ENCODE peak calls at places on chromosomes 7 and 10, in seven cellular contexts. C is HepG2; M is foreskin fibroblast; I is CD4-positive, alpha-beta T cell; E is PC-3; L is uterus; T is HFF-Myc. P is an unnamed sample.

GRCh38 chr10:49285232-49285631 is 13.7 kb upstream of the C10orf71 start:
- DNase-seq in C (no peak), M (no peak), I (no peak), E (peak), L (no peak), T (no peak), P (no peak)

GRCh38 chr10:49609283-49610014 is 661 bp upstream of the SLC18A3 start:
- DNase-seq in C (no peak), M (no peak), I (no peak), E (no peak), L (no peak), T (no peak), P (peak)

GRCh38 chr10:93916257-93917063 is 22.7 kb downstream of the SLC35G1 start:
- DNase-seq in C (peak), M (peak), I (no peak), E (peak), L (no peak), T (no peak), P (no peak)

GRCh38 chr10:84494849-84495180 is 166.4 kb downstream of the CCSER2 start:
- DNase-seq in C (no peak), M (no peak), I (no peak), E (no peak), L (no peak), T (no peak), P (no peak)

GRCh38 chr7:128190051-128190640 is 50.9 kb upstream of the LEP start:
- DNase-seq in C (no peak), M (no peak), I (no peak), E (no peak), L (no peak), T (no peak), P (no peak)

GRCh38 chr10:84214612-84215235 is 10.6 kb downstream of the LRIT2 start:
- DNase-seq in C (peak), M (no peak), I (no peak), E (peak), L (no peak), T (no peak), P (peak)

GRCh38 chr7:88092676-88092999 is 127.2 kb downstream of the SRI start:
- DNase-seq in C (no peak), M (no peak), I (no peak), E (no peak), L (no peak), T (no peak), P (no peak)

GRCh38 chr7:84506151-84506550 is 311.6 kb upstream of the SEMA3A start:
- DNase-seq in C (no peak), M (peak), I (no peak), E (peak), L (no peak), T (no peak), P (no peak)

GRCh38 chr7:78198756-78199155 is 400.2 kb downstream of the PHTF2 start:
- DNase-seq in C (no peak), M (peak), I (no peak), E (no peak), L (no peak), T (no peak), P (no peak)

GRCh38 chr7:22814261-22815208 is 8.1 kb downstream of the TOMM7 start:
- DNase-seq in C (peak), M (no peak), I (no peak), E (peak), L (no peak), T (no peak), P (no peak)

GRCh38 chr10:51700228-51700835 is 937 bp upstream of the CSTF2T start:
- DNase-seq in C (no peak), M (no peak), I (peak), E (peak), L (peak), T (no peak), P (peak)

GRCh38 chr10:90775351-90776028 is 82.3 kb downstream of the HTR7 start:
- DNase-seq in C (no peak), M (peak), I (no peak), E (no peak), L (no peak), T (no peak), P (no peak)

GRCh38 chr7:107045980-107046379 is 1.5 kb downstream of the PRKAR2B start:
- DNase-seq in C (no peak), M (peak), I (no peak), E (peak), L (no peak), T (no peak), P (no peak)

GRCh38 chr10:3222068-3222467 is 49.5 kb upstream of the PITRM1 start:
- DNase-seq in C (no peak), M (no peak), I (no peak), E (no peak), L (no peak), T (no peak), P (peak)

GRCh38 chr7:116097365-116098009 is 66.9 kb upstream of the TFEC start:
- DNase-seq in C (peak), M (peak), I (no peak), E (peak), L (no peak), T (peak), P (no peak)

GRCh38 chr7:80410081-80410480 is 101.8 kb downstream of the GNAT3 start:
- DNase-seq in C (no peak), M (peak), I (no peak), E (no peak), L (no peak), T (no peak), P (no peak)

GRCh38 chr10:124387078-124387874 is 31.4 kb downstream of the OAT start:
- DNase-seq in C (no peak), M (no peak), I (no peak), E (no peak), L (no peak), T (no peak), P (no peak)

GRCh38 chr7:81317741-81318140 is 398.9 kb upstream of the SEMA3C start:
- DNase-seq in C (no peak), M (no peak), I (no peak), E (no peak), L (no peak), T (no peak), P (no peak)

GRCh38 chr7:7707756-7708310 is 10.6 kb downstream of the RPA3 start:
- DNase-seq in C (peak), M (no peak), I (no peak), E (peak), L (no peak), T (no peak), P (no peak)

GRCh38 chr10:43649149-43649523 is 455 bp upstream of the ZNF32 start:
- DNase-seq in C (no peak), M (no peak), I (no peak), E (no peak), L (no peak), T (no peak), P (no peak)

GRCh38 chr7:15845868-15846267 is 159.4 kb upstream of the MEOX2 start:
- DNase-seq in C (no peak), M (no peak), I (no peak), E (no peak), L (no peak), T (no peak), P (no peak)

GRCh38 chr10:43214071-43214955 is 52.6 kb downstream of the RASGEF1A start:
- DNase-seq in C (no peak), M (no peak), I (no peak), E (peak), L (no peak), T (no peak), P (no peak)

GRCh38 chr7:4787541-4787940 is 12.1 kb downstream of the AP5Z1 start:
- DNase-seq in C (no peak), M (no peak), I (no peak), E (no peak), L (no peak), T (no peak), P (no peak)

GRCh38 chr10:6408799-6409198 is 171.3 kb downstream of the PRKCQ start:
- DNase-seq in C (no peak), M (no peak), I (no peak), E (no peak), L (no peak), T (no peak), P (no peak)
- TF ChIP-seq CTCF in C (no peak), M (peak), I (no peak), E (peak), L (no peak), T (no peak), P (peak)

GRCh38 chr7:38424750-38425463 is 151.5 kb upstream of the TARP start:
- DNase-seq in C (no peak), M (no peak), I (no peak), E (peak), L (no peak), T (no peak), P (no peak)
- TF ChIP-seq CTCF in C (no peak), M (no peak), I (no peak), E (peak), L (no peak), T (no peak), P (no peak)

GRCh38 chr7:140005341-140005740 is 57.4 kb downstream of the PARP12 start:
- DNase-seq in C (no peak), M (no peak), I (no peak), E (no peak), L (no peak), T (no peak), P (no peak)

GRCh38 chr7:140007051-140007690 is 55.6 kb downstream of the PARP12 start:
- DNase-seq in C (no peak), M (no peak), I (no peak), E (no peak), L (no peak), T (no peak), P (no peak)

GRCh38 chr7:140004672-140005071 is 58.1 kb downstream of the PARP12 start:
- DNase-seq in C (no peak), M (no peak), I (no peak), E (no peak), L (no peak), T (no peak), P (no peak)

GRCh38 chr7:140006600-140006999 is 56.2 kb downstream of the PARP12 start:
- DNase-seq in C (no peak), M (no peak), I (no peak), E (no peak), L (no peak), T (no peak), P (no peak)

GRCh38 chr7:140005754-140006503 is 56.8 kb downstream of the PARP12 start:
- DNase-seq in C (peak), M (no peak), I (no peak), E (peak), L (no peak), T (no peak), P (peak)
- TF ChIP-seq CTCF in C (peak), M (peak), I (no peak), E (peak), L (no peak), T (peak), P (no peak)

GRCh38 chr10:88319960-88320517 is 263.1 kb downstream of the RNLS start:
- DNase-seq in C (no peak), M (no peak), I (no peak), E (no peak), L (no peak), T (no peak), P (no peak)

GRCh38 chr10:88315746-88316145 is 267.4 kb downstream of the RNLS start:
- DNase-seq in C (no peak), M (no peak), I (no peak), E (no peak), L (peak), T (no peak), P (no peak)

GRCh38 chr10:88317099-88317498 is 266.0 kb downstream of the RNLS start:
- DNase-seq in C (no peak), M (no peak), I (no peak), E (no peak), L (no peak), T (no peak), P (no peak)

GRCh38 chr10:88316292-88316861 is 266.7 kb downstream of the RNLS start:
- DNase-seq in C (no peak), M (no peak), I (no peak), E (no peak), L (peak), T (no peak), P (no peak)

GRCh38 chr10:88318803-88319202 is 264.3 kb downstream of the RNLS start:
- DNase-seq in C (peak), M (no peak), I (no peak), E (no peak), L (no peak), T (no peak), P (no peak)
- TF ChIP-seq CTCF in C (peak), M (no peak), I (no peak), E (no peak), L (no peak), T (peak), P (peak)

DNA sequence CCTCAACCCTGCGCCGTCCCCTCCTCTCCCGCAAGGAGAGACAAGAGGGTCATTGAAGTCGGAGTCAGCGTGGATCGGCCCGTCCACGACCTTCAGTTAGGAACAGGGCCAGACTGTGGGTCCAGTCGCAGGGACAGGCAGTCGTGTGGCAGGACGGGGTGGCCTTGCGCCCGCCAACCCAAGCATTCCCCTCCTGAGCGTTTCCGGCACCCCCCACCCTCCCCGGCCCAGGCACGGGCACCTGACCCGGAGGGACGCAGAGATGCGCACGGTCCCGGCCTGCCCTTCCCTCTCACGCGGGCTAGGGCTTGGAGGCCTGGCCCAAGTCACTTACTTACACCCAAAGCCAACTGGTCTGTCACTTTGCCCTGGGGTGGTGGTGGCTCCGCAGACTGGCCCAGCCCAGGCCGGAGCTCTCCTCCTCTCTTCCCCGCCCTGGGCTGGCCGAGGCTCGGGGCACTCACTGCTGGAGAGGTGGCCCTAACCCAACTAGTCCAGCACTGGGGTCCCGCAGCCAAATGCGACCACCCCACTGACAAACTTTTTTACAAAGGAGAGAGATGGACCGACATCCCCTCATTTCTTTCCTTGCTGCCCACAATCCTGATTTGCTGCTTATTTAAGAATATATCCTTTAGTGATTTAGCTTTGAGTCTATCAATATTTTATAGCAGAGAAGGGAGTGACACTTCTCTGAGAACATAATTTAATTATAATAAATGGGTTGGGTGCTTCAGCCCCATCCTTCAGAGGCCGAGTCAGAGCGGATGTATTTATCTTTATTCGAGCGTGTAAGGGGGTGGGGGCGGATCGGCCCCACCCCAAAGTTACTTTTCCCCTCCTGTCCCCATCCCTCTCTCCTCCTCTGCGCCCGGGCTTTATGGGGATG is 1.2 kb upstream of the UNCX start:
- DNase-seq in C (no peak), M (no peak), I (no peak), E (no peak), L (no peak), T (no peak), P (no peak)
- TF ChIP-seq CTCF in C (no peak), M (no peak), I (no peak), E (no peak), L (no peak), T (no peak), P (no peak)

GRCh38 chr10:21532694-21533576 is 1.1 kb upstream of the MLLT10 start:
- DNase-seq in C (no peak), M (no peak), I (no peak), E (no peak), L (no peak), T (no peak), P (no peak)

GRCh38 chr10:21536874-21537273 is 2.8 kb downstream of the MLLT10 start:
- DNase-seq in C (no peak), M (no peak), I (no peak), E (no peak), L (no peak), T (no peak), P (no peak)

GRCh38 chr10:21533577-21534475 is at the start of gene MLLT10:
- DNase-seq in C (peak), M (peak), I (peak), E (peak), L (peak), T (peak), P (peak)

GRCh38 chr10:21535494-21535818 is 1.4 kb downstream of the MLLT10 start:
- DNase-seq in C (no peak), M (no peak), I (no peak), E (peak), L (no peak), T (no peak), P (no peak)

GRCh38 chr10:21534611-21535493 is 820 bp downstream of the MLLT10 start:
- DNase-seq in C (peak), M (no peak), I (peak), E (peak), L (peak), T (no peak), P (peak)
- TF ChIP-seq CTCF in C (peak), M (no peak), I (no peak), E (no peak), L (no peak), T (no peak), P (no peak)